ENCODE peak calls at places on chromosomes 3 and 15, in six cellular contexts. One of them, this sample, is unnamed.

GRCh38 chr3:172627057-172627809 is 83.6 kb downstream of the NCEH1 start:
- DNase-seq in cardiac muscle cell: no peak
- DNase-seq in fibroblast of pulmonary artery: peak; percentile 81
- DNase-seq in MM.1S: no peak
- DNase-seq in Panc1: no peak
- DNase-seq in mucosa of descending colon: no peak
- DNase-seq in this sample: no peak

GRCh38 chr3:176939022-176939817 is 258.1 kb downstream of the TBL1XR1 start:
- DNase-seq in Panc1: peak; percentile 66
- DNase-seq in cardiac muscle cell: peak; percentile 77
- DNase-seq in fibroblast of pulmonary artery: peak; percentile 90
- DNase-seq in MM.1S: peak; percentile 84
- DNase-seq in mucosa of descending colon: no peak
- DNase-seq in this sample: peak; percentile 33

GRCh38 chr15:31255732-31256384 is 70.8 kb upstream of the KLF13 start:
- DNase-seq in fibroblast of pulmonary artery: no peak
- DNase-seq in MM.1S: peak; percentile 93
- DNase-seq in mucosa of descending colon: peak; percentile 74
- DNase-seq in cardiac muscle cell: no peak
- DNase-seq in Panc1: no peak
- DNase-seq in this sample: peak; percentile 60

GRCh38 chr15:83010709-83011270 is 649 bp downstream of the C15orf40 start:
- DNase-seq in Panc1: peak; percentile 71
- DNase-seq in mucosa of descending colon: peak; percentile 68
- DNase-seq in fibroblast of pulmonary artery: peak; percentile 88
- DNase-seq in MM.1S: peak; percentile 80
- DNase-seq in cardiac muscle cell: peak; percentile 78
- DNase-seq in this sample: peak; percentile 77

GRCh38 chr3:159245871-159246270 is 444.0 kb downstream of the MFSD1 start:
- DNase-seq in fibroblast of pulmonary artery: no peak
- DNase-seq in MM.1S: no peak
- DNase-seq in cardiac muscle cell: no peak
- DNase-seq in mucosa of descending colon: no peak
- DNase-seq in Panc1: no peak
- DNase-seq in this sample: no peak

GRCh38 chr3:71956716-71957115 is 171.8 kb upstream of the PROK2 start:
- DNase-seq in MM.1S: no peak
- DNase-seq in Panc1: no peak
- DNase-seq in cardiac muscle cell: no peak
- DNase-seq in mucosa of descending colon: no peak
- DNase-seq in fibroblast of pulmonary artery: no peak
- DNase-seq in this sample: no peak

GRCh38 chr3:159675285-159675684 is 313.4 kb upstream of the IL12A start:
- DNase-seq in MM.1S: no peak
- DNase-seq in fibroblast of pulmonary artery: no peak
- DNase-seq in mucosa of descending colon: no peak
- DNase-seq in Panc1: no peak
- DNase-seq in cardiac muscle cell: no peak
- DNase-seq in this sample: no peak

GRCh38 chr3:156847746-156848339 is 21.7 kb downstream of the LEKR1 start:
- DNase-seq in fibroblast of pulmonary artery: no peak
- DNase-seq in cardiac muscle cell: no peak
- DNase-seq in Panc1: no peak
- DNase-seq in MM.1S: no peak
- DNase-seq in mucosa of descending colon: no peak
- DNase-seq in this sample: no peak

GRCh38 chr15:88243895-88244787 is 12.4 kb downstream of the NTRK3 start:
- DNase-seq in fibroblast of pulmonary artery: peak; percentile 61
- DNase-seq in mucosa of descending colon: no peak
- DNase-seq in MM.1S: peak; percentile 34
- DNase-seq in Panc1: no peak
- DNase-seq in cardiac muscle cell: peak; percentile 53
- DNase-seq in this sample: peak; percentile 5

GRCh38 chr3:144055604-144056003 is 84.0 kb downstream of the DIPK2A start:
- DNase-seq in mucosa of descending colon: no peak
- DNase-seq in Panc1: no peak
- DNase-seq in fibroblast of pulmonary artery: peak; percentile 52
- DNase-seq in cardiac muscle cell: no peak
- DNase-seq in MM.1S: no peak
- DNase-seq in this sample: no peak

GRCh38 chr3:128498127-128498626 is 5.2 kb upstream of the GATA2 start:
- DNase-seq in cardiac muscle cell: no peak
- DNase-seq in MM.1S: no peak
- DNase-seq in fibroblast of pulmonary artery: no peak
- DNase-seq in Panc1: no peak
- DNase-seq in mucosa of descending colon: no peak
- DNase-seq in this sample: no peak

GRCh38 chr3:128500556-128500955 is 7.6 kb upstream of the GATA2 start:
- DNase-seq in Panc1: no peak
- DNase-seq in fibroblast of pulmonary artery: no peak
- DNase-seq in mucosa of descending colon: no peak
- DNase-seq in cardiac muscle cell: no peak
- DNase-seq in MM.1S: no peak
- DNase-seq in this sample: no peak

GRCh38 chr3:128499724-128500275 is 6.8 kb upstream of the GATA2 start:
- DNase-seq in mucosa of descending colon: no peak
- DNase-seq in Panc1: no peak
- DNase-seq in MM.1S: no peak
- DNase-seq in fibroblast of pulmonary artery: peak; percentile 47
- DNase-seq in cardiac muscle cell: no peak
- DNase-seq in this sample: no peak

GRCh38 chr3:128497305-128498126 is 4.5 kb upstream of the GATA2 start:
- DNase-seq in cardiac muscle cell: peak; percentile 80
- DNase-seq in fibroblast of pulmonary artery: peak; percentile 38
- DNase-seq in mucosa of descending colon: peak; percentile 62
- DNase-seq in MM.1S: peak; percentile 44
- DNase-seq in Panc1: no peak
- DNase-seq in this sample: no peak

DNA sequence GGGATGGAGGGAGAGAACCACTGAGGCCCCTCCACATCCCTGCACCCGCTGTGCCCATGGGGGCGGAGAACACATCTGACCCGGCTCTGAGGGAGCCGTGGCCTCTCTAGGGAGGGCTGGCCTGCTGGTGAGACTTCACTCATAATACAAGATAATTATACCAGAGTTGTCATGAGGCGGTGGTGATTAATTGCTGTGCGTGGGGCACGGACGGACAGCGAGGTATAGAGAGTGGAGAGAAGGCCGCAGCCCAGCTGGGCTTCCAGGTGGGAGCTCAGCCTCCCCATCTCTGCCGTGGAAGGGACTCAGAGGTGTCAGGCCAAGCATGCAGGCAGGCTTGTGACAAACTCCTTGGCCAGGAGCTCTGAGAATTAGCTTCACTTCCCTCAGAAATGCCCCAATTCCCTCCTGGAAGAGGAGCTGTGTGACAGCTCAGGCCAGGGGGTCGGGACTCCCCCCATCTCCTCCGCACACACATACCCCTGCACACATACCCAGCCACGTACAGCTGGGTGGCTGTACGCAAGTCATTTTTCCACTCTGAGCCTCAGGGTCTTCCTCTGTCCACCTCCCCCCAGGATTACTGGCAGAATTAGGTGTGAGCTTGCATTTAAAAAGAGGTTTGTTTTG is 6.0 kb upstream of the GATA2 start:
- DNase-seq in cardiac muscle cell: no peak
- DNase-seq in Panc1: no peak
- DNase-seq in mucosa of descending colon: no peak
- DNase-seq in fibroblast of pulmonary artery: no peak
- DNase-seq in MM.1S: no peak
- DNase-seq in this sample: no peak
- H3K4me3 ChIP-seq in cardiac muscle cell: no peak overlapping the region
- H3K4me3 ChIP-seq in Panc1: no peak overlapping the region
- H3K4me3 ChIP-seq in mucosa of descending colon: no peak overlapping the region
- H3K4me3 ChIP-seq in fibroblast of pulmonary artery: no peak overlapping the region
- H3K4me3 ChIP-seq in MM.1S: no peak overlapping the region
- H3K4me3 ChIP-seq in this sample: no peak overlapping the region

GRCh38 chr15:74133071-74133702 is 2.8 kb downstream of the ISLR2 start:
- DNase-seq in MM.1S: no peak
- DNase-seq in fibroblast of pulmonary artery: no peak
- DNase-seq in cardiac muscle cell: peak; percentile 24
- DNase-seq in mucosa of descending colon: no peak
- DNase-seq in Panc1: no peak
- DNase-seq in this sample: no peak
- TF ChIP-seq CTCF in MM.1S: no peak
- TF ChIP-seq CTCF in fibroblast of pulmonary artery: no peak
- TF ChIP-seq CTCF in cardiac muscle cell: no peak
- TF ChIP-seq CTCF in mucosa of descending colon: no peak
- TF ChIP-seq CTCF in Panc1: no peak
- TF ChIP-seq CTCF in this sample: no peak

GRCh38 chr15:62066663-62067447 is at the start of gene C2CD4A:
- DNase-seq in cardiac muscle cell: peak; percentile 91
- DNase-seq in fibroblast of pulmonary artery: peak; percentile 83
- DNase-seq in Panc1: no peak
- DNase-seq in MM.1S: peak; percentile 56
- DNase-seq in mucosa of descending colon: peak; percentile 87
- DNase-seq in this sample: no peak

GRCh38 chr15:62068071-62068786 is 1.5 kb downstream of the C2CD4A start:
- DNase-seq in cardiac muscle cell: peak; percentile 44
- DNase-seq in mucosa of descending colon: peak; percentile 74
- DNase-seq in fibroblast of pulmonary artery: peak; percentile 53
- DNase-seq in MM.1S: peak; percentile 50
- DNase-seq in Panc1: no peak
- DNase-seq in this sample: no peak

GRCh38 chr15:62068787-62069170 is 2.0 kb downstream of the C2CD4A start:
- DNase-seq in MM.1S: no peak
- DNase-seq in fibroblast of pulmonary artery: peak; percentile 37
- DNase-seq in Panc1: no peak
- DNase-seq in cardiac muscle cell: no peak
- DNase-seq in mucosa of descending colon: no peak
- DNase-seq in this sample: no peak

GRCh38 chr15:62069551-62069950 is 2.8 kb downstream of the C2CD4A start:
- DNase-seq in mucosa of descending colon: no peak
- DNase-seq in cardiac muscle cell: no peak
- DNase-seq in MM.1S: no peak
- DNase-seq in fibroblast of pulmonary artery: no peak
- DNase-seq in Panc1: no peak
- DNase-seq in this sample: no peak

GRCh38 chr15:62067448-62068044 is 769 bp downstream of the C2CD4A start:
- DNase-seq in mucosa of descending colon: peak; percentile 63
- DNase-seq in Panc1: no peak
- DNase-seq in MM.1S: no peak
- DNase-seq in cardiac muscle cell: peak; percentile 17
- DNase-seq in fibroblast of pulmonary artery: peak; percentile 31
- DNase-seq in this sample: no peak
- H3K4me3 ChIP-seq in mucosa of descending colon: peak overlapping the region; percentile 25
- H3K4me3 ChIP-seq in Panc1: peak overlapping the region; percentile 46
- H3K4me3 ChIP-seq in MM.1S: peak overlapping the region; percentile 39
- H3K4me3 ChIP-seq in cardiac muscle cell: peak overlapping the region; percentile 4
- H3K4me3 ChIP-seq in fibroblast of pulmonary artery: peak overlapping the region; percentile 65
- H3K4me3 ChIP-seq in this sample: peak overlapping the region; percentile 16

GRCh38 chr15:66046751-66047150 is 177.5 kb downstream of the RAB11A start:
- DNase-seq in mucosa of descending colon: no peak
- DNase-seq in Panc1: no peak
- DNase-seq in cardiac muscle cell: no peak
- DNase-seq in fibroblast of pulmonary artery: no peak
- DNase-seq in MM.1S: no peak
- DNase-seq in this sample: no peak
- TF ChIP-seq CTCF in mucosa of descending colon: no peak
- TF ChIP-seq CTCF in Panc1: no peak
- TF ChIP-seq CTCF in cardiac muscle cell: no peak
- TF ChIP-seq CTCF in fibroblast of pulmonary artery: no peak
- TF ChIP-seq CTCF in MM.1S: no peak
- TF ChIP-seq CTCF in this sample: peak; percentile 26

DNA sequence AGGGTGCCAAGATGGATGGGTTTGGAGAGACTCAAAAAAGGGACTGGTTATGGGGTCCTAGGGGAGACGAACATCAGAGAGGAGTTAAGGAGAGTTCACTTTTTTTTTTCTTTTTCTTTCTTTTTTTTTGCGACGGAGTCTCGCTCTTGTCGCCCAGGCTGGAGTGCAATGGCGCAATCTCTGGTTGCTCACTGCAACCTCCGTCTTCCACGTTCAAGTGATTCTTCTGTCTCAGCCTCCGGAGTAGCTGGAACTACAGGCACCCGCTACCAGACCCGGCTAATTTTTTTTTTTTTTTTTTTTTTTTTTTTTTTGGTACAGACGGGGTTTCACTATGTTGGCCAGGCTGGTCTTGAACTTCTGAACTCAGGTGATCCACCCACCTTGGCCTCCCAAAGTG is 1.2 kb downstream of the SPINT1 start:
- DNase-seq in Panc1: no peak
- DNase-seq in cardiac muscle cell: no peak
- DNase-seq in mucosa of descending colon: no peak
- DNase-seq in MM.1S: no peak
- DNase-seq in fibroblast of pulmonary artery: no peak
- DNase-seq in this sample: no peak
- H3K4me3 ChIP-seq in Panc1: peak overlapping the region; percentile 43
- H3K4me3 ChIP-seq in cardiac muscle cell: peak overlapping the region; percentile 39
- H3K4me3 ChIP-seq in mucosa of descending colon: peak overlapping the region; percentile 65
- H3K4me3 ChIP-seq in MM.1S: peak overlapping the region; percentile 77
- H3K4me3 ChIP-seq in fibroblast of pulmonary artery: peak overlapping the region; percentile 40
- H3K4me3 ChIP-seq in this sample: peak overlapping the region; percentile 72

GRCh38 chr3:123416173-123416572 is 32.7 kb downstream of the ADCY5 start:
- DNase-seq in mucosa of descending colon: no peak
- DNase-seq in fibroblast of pulmonary artery: no peak
- DNase-seq in Panc1: no peak
- DNase-seq in MM.1S: no peak
- DNase-seq in cardiac muscle cell: no peak
- DNase-seq in this sample: no peak

GRCh38 chr3:123412076-123412475 is 36.8 kb downstream of the ADCY5 start:
- DNase-seq in mucosa of descending colon: no peak
- DNase-seq in cardiac muscle cell: no peak
- DNase-seq in MM.1S: no peak
- DNase-seq in Panc1: no peak
- DNase-seq in fibroblast of pulmonary artery: no peak
- DNase-seq in this sample: no peak

GRCh38 chr3:123412811-123413588 is 35.9 kb downstream of the ADCY5 start:
- DNase-seq in Panc1: no peak
- DNase-seq in fibroblast of pulmonary artery: no peak
- DNase-seq in cardiac muscle cell: no peak
- DNase-seq in mucosa of descending colon: no peak
- DNase-seq in MM.1S: no peak
- DNase-seq in this sample: no peak

GRCh38 chr3:123416647-123417046 is 32.2 kb downstream of the ADCY5 start:
- DNase-seq in cardiac muscle cell: no peak
- DNase-seq in MM.1S: no peak
- DNase-seq in fibroblast of pulmonary artery: no peak
- DNase-seq in mucosa of descending colon: no peak
- DNase-seq in Panc1: no peak
- DNase-seq in this sample: no peak

DNA sequence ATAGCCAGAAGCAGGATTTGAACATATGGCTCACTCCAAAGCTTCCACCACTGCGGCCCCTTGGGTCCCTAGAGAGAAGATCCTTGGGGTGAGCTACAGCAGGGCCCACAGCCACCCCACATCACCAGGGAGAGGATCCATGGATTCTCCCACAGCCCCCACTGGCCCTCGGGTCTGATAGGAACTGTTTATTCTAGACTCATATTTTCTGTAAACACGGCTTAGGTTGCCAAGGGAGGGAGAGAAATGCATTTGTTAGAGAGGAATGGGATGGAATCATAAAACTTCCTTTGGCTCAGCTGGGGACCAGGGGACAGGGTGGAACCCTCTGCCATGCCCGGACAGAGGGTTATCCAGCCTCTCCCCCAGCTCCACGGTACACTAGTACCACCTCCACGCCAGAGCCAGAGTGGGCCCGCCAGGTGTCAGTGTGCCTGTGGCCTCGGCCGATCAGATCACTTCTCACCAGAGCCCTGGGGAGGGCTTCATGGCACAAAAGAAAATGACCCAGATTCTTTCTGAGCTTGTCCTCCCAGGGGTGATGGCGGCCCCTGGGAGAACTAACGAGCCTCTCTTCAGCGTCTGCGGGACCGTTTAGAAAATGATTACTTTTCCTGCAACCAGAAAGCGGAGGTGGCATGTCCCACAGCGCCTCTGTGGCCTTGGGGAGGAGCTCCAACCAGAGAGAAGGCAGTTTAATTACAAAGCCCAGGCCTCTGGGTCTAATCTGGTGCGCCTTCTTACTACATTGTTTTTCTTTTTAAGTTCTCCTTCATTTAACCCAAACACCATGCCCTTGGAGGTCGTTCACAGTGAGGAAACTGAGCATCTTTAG is 33.7 kb downstream of the ADCY5 start:
- DNase-seq in mucosa of descending colon: no peak
- DNase-seq in MM.1S: no peak
- DNase-seq in fibroblast of pulmonary artery: no peak
- DNase-seq in cardiac muscle cell: no peak
- DNase-seq in Panc1: no peak
- DNase-seq in this sample: no peak
- TF ChIP-seq CTCF in mucosa of descending colon: no peak
- TF ChIP-seq CTCF in MM.1S: no peak
- TF ChIP-seq CTCF in fibroblast of pulmonary artery: no peak
- TF ChIP-seq CTCF in cardiac muscle cell: no peak
- TF ChIP-seq CTCF in Panc1: no peak
- TF ChIP-seq CTCF in this sample: no peak

This sample was measured in GM12864.